ENCODE peak calls at places on chromosomes 4 and X, in six cellular contexts. X is astrocyte; Z is fibroblast of lung; E is naive thymus-derived CD4-positive, alpha-beta T cell; G is GM23248; J is heart right ventricle. M is an unnamed sample.

GRCh38 chr4:135418353-135418752 is 1216.8 kb upstream of the PABPC4L start:
- DNase-seq in G (no peak), X (peak; percentile 4), E (no peak), J (no peak), Z (peak; percentile 29), M (peak; percentile 57)

GRCh38 chr4:189828298-189828697 is 112.4 kb upstream of the FRG1 start:
- DNase-seq in Z (no peak), E (no peak), J (no peak), X (no peak), G (no peak), M (no peak)

GRCh38 chrX:97057349-97057909 is 173.7 kb downstream of the RPA4 start:
- DNase-seq in Z (peak; percentile 2), E (no peak), J (no peak), G (no peak), X (no peak), M (no peak)

GRCh38 chrX:106263817-106264216 is 95.7 kb downstream of the PWWP3B start:
- DNase-seq in E (no peak), X (peak; percentile 49), J (no peak), Z (peak; percentile 56), G (no peak), M (no peak)

GRCh38 chr4:1177274-1178141 is 5.1 kb upstream of the SPON2 start:
- DNase-seq in G (peak; percentile 78), J (peak; percentile 63), X (peak; percentile 68), Z (peak; percentile 73), E (no peak), M (no peak)

GRCh38 chr4:1751155-1751918 is 30.0 kb downstream of the TACC3 start:
- DNase-seq in E (no peak), G (no peak), Z (no peak), X (no peak), J (no peak), M (no peak)

GRCh38 chrX:110541266-110541665 is 182.6 kb downstream of the RTL9 start:
- DNase-seq in X (no peak), G (peak; percentile 41), J (no peak), E (no peak), Z (no peak), M (no peak)

GRCh38 chr4:49000806-49001205 is 14.7 kb downstream of the CWH43 start:
- DNase-seq in Z (no peak), X (no peak), G (no peak), J (no peak), E (no peak), M (no peak)

GRCh38 chr4:83115000-83115399 is 471 bp upstream of the PLAC8 start:
- DNase-seq in X (peak; percentile 62), Z (peak; percentile 73), J (no peak), G (peak; percentile 75), E (no peak), M (peak; percentile 69)

GRCh38 chrX:1661048-1661921 is 46.4 kb downstream of the ASMT start:
- DNase-seq in Z (no peak), G (no peak), E (peak; percentile 95), X (no peak), J (no peak), M (no peak)

GRCh38 chrX:41333744-41333993 is 293 bp upstream of the DDX3X start:
- DNase-seq in G (peak; percentile 86), X (peak; percentile 80), E (no peak), Z (peak; percentile 83), J (peak; percentile 69), M (peak; percentile 95)

GRCh38 chrX:133399411-133399810 is 15.9 kb downstream of the GPC4 start:
- DNase-seq in X (no peak), Z (no peak), E (no peak), J (no peak), G (no peak), M (no peak)

GRCh38 chr4:40915318-40916217 is 165.8 kb downstream of the NSUN7 start:
- DNase-seq in G (peak; percentile 83), E (no peak), X (peak; percentile 67), J (no peak), Z (peak; percentile 77), M (peak; percentile 57)

GRCh38 chr4:180870623-180871022 is 1372.6 kb upstream of the TENM3 start:
- DNase-seq in G (no peak), X (no peak), J (no peak), Z (no peak), E (no peak), M (no peak)

GRCh38 chr4:47933798-47934197 is 19.4 kb upstream of the NFXL1 start:
- DNase-seq in E (peak; percentile 54), G (peak; percentile 69), Z (peak; percentile 32), J (no peak), X (peak; percentile 12), M (peak; percentile 85)

GRCh38 chr4:171203425-171203824 is 609.8 kb upstream of the GALNTL6 start:
- DNase-seq in E (no peak), G (no peak), Z (peak; percentile 12), J (no peak), X (peak; percentile 0), M (peak; percentile 92)

GRCh38 chr4:24642941-24643628 is 58.7 kb upstream of the DHX15 start:
- DNase-seq in J (no peak), E (no peak), X (peak; percentile 88), G (peak; percentile 56), Z (peak; percentile 90), M (peak; percentile 22)

GRCh38 chr4:150679018-150679766 is 97.2 kb downstream of the MAB21L2 start:
- DNase-seq in E (no peak), J (no peak), Z (no peak), G (no peak), X (no peak), M (peak; percentile 38)

GRCh38 chr4:22264261-22264660 is 251.6 kb downstream of the ADGRA3 start:
- DNase-seq in Z (no peak), E (no peak), X (no peak), G (no peak), J (no peak), M (no peak)

GRCh38 chr4:180674629-180675367 is 1568.4 kb upstream of the TENM3 start:
- DNase-seq in G (no peak), J (no peak), X (no peak), E (no peak), Z (no peak), M (no peak)

DNA sequence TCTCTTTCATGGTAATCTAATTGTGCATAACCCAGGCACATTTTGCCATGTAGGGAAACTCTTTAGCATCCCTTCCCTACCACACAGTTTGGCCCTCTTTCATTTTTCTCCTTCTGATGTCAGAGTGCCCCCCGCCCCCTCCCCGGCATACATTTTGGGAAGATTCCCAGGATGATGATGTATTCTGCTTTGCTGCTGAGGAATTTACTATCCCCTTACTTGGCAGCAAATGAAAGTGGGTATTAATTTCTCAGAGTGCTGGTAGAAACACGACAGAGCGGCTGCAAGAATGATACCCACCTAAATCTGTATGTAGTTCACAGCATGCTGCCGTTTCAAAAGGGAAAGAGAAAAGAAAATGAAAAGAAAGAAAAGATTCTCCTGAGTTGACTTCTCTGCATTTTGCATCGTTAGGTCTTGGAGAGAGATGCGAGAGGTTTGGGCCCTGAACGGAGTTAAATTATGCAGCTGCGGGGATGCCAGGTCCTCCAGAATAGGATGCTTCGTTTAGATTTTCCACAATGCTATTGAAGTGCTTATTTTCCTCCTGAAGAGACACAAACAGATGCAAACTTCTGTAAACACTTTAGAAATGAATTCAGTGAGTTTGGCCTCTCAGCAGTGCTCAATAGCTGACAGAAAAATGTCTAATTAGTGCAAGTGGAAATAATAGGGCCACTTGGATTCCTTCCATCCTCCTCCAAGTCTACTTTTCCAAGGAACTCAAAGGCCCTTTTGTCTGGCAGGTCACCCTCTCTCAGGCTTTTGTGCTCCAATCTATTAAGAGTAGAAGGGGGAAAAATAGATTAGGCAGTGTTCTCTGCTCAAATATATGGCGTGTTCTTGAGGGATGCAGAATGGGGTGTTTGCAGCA is 106.1 kb downstream of the ALPK1 start:
- DNase-seq in G (no peak), X (no peak), J (no peak), E (no peak), Z (peak; percentile 6), M (no peak)
- H3K4me3 ChIP-seq in G (no peak overlapping the region), X (no peak overlapping the region), J (no peak overlapping the region), E (no peak overlapping the region), Z (no peak overlapping the region), M (no peak overlapping the region)

DNA sequence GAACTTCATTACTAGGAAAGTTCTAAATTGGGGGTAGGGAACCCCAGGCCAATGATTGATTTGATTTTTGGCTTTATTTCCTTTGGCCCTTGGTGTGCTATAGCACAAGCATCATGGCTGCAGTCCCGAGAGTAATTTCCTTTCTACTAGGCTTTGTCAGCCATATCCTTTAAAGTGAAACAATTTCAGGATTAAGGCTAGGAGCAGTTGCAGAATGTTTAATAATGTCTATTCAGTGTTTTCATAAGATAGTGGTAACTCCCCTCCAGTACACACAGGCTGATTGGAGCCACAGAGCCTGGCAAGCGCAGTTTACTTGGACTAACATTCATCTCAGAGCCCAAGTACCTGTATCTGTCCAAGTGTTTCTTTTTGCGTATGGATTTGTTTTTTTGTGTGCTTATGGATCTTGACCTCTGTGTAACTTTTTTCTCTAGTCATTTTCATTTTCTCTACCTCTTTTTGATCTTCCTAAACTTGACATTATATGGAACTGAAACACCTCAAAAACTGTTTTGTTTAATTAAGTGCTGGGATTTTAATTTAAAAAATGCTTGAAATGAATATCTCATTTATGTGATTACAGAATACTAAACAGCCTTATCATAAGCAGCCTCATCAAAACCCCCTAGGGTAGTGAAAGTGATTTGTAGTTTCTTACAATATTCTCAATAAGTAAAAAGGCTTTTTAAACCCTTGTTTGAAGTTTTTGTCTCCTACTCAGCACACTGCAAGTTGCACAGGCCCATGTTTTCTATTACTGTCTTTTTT is 7.5 kb downstream of the STIM2 start:
- DNase-seq in Z (peak; percentile 41), E (no peak), X (peak; percentile 31), J (no peak), G (no peak), M (no peak)
- H3K4me1 ChIP-seq in Z (no peaks in the 10 kb centered on the region), E (peaks cover 64% of the 10 kb centered on the region), X (no peaks in the 10 kb centered on the region), J (peaks cover 70% of the 10 kb centered on the region), G (peaks cover 22% of the 10 kb centered on the region), M (peaks cover 14% of the 10 kb centered on the region)

GRCh38 chrX:70481871-70482270 is 37.2 kb downstream of the DLG3 start:
- DNase-seq in J (no peak), Z (no peak), X (no peak), E (no peak), G (no peak), M (no peak)

GRCh38 chrX:70479970-70480659 is 35.5 kb downstream of the DLG3 start:
- DNase-seq in Z (no peak), X (no peak), E (no peak), J (peak; percentile 29), G (no peak), M (peak; percentile 26)

GRCh38 chrX:70479197-70479969 is 34.7 kb downstream of the DLG3 start:
- DNase-seq in E (no peak), X (peak; percentile 68), G (peak; percentile 79), Z (peak; percentile 76), J (no peak), M (peak; percentile 67)

GRCh38 chrX:70481424-70481823 is 36.8 kb downstream of the DLG3 start:
- DNase-seq in Z (no peak), E (no peak), X (no peak), G (no peak), J (no peak), M (peak; percentile 15)

GRCh38 chrX:70480660-70481018 is 36.0 kb downstream of the DLG3 start:
- DNase-seq in X (peak; percentile 23), E (no peak), Z (peak; percentile 38), G (no peak), J (peak; percentile 41), M (peak; percentile 30)
- H3K4me3 ChIP-seq in X (peak overlapping the region; percentile 41), E (no peak overlapping the region), Z (no peak overlapping the region), G (no peak overlapping the region), J (peak overlapping the region; percentile 10), M (peak overlapping the region; percentile 7)

GRCh38 chrX:24150051-24150790 is 692 bp downstream of the ZFX start:
- DNase-seq in E (peak; percentile 95), J (peak; percentile 85), X (peak; percentile 83), Z (peak; percentile 92), G (peak; percentile 91), M (peak; percentile 98)
- H3K4me1 ChIP-seq in E (peaks cover 28% of the 10 kb centered on the region), J (peaks cover 71% of the 10 kb centered on the region), X (peaks cover 32% of the 10 kb centered on the region), Z (peaks cover 4% of the 10 kb centered on the region), G (peaks cover 69% of the 10 kb centered on the region), M (peaks cover 75% of the 10 kb centered on the region)

M was measured in adipocyte.